ENCODE peak calls at places on chromosomes 5 and 9, in seven cellular contexts. K, E, D, P, F, A and N are unnamed samples.

GRCh38 chr5:98772415-98773213 is 849 bp upstream of the RGMB start:
- DNase-seq in K (peak; percentile 55), E (peak; percentile 73), D (peak; percentile 68), P (no peak), F (peak; percentile 85), A (peak; percentile 56), N (peak; percentile 84)

GRCh38 chr9:116549061-116549664 is 137.9 kb upstream of the TRIM32 start:
- DNase-seq in K (peak; percentile 28), E (no peak), D (peak; percentile 78), P (no peak), F (peak; percentile 97), A (peak; percentile 99), N (peak; percentile 44)

GRCh38 chr5:31408814-31409213 is 123.1 kb downstream of the DROSHA start:
- DNase-seq in K (peak; percentile 96), E (no peak), D (no peak), P (no peak), F (peak; percentile 77), A (peak; percentile 72), N (no peak)

GRCh38 chr5:14174235-14174636 is 31.1 kb downstream of the TRIO start:
- DNase-seq in K (no peak), E (peak; percentile 51), D (no peak), P (no peak), F (no peak), A (no peak), N (no peak)

GRCh38 chr5:35134278-35135030 is 86.7 kb upstream of the AGXT2 start:
- DNase-seq in K (no peak), E (no peak), D (no peak), P (no peak), F (no peak), A (peak; percentile 70), N (no peak)

GRCh38 chr5:54178991-54179390 is 131.4 kb downstream of the ARL15 start:
- DNase-seq in K (no peak), E (no peak), D (no peak), P (no peak), F (no peak), A (no peak), N (no peak)

GRCh38 chr5:66134407-66134843 is 9.7 kb upstream of the SREK1 start:
- DNase-seq in K (no peak), E (no peak), D (no peak), P (no peak), F (peak; percentile 46), A (no peak), N (no peak)

GRCh38 chr9:81370096-81370495 is 319.3 kb downstream of the TLE1 start:
- DNase-seq in K (no peak), E (no peak), D (no peak), P (no peak), F (no peak), A (no peak), N (no peak)

GRCh38 chr5:1564182-1564748 is 40.5 kb upstream of the LPCAT1 start:
- DNase-seq in K (peak; percentile 26), E (peak; percentile 69), D (peak; percentile 35), P (no peak), F (peak; percentile 56), A (peak; percentile 83), N (no peak)

GRCh38 chr5:170603578-170604565 is 100.1 kb downstream of the KCNIP1 start:
- DNase-seq in K (no peak), E (peak; percentile 94), D (peak; percentile 34), P (peak; percentile 4), F (peak; percentile 57), A (peak; percentile 55), N (no peak)

GRCh38 chr9:89593776-89594427 is 10.9 kb upstream of the GADD45G start:
- DNase-seq in K (no peak), E (peak; percentile 88), D (peak; percentile 36), P (peak; percentile 50), F (peak; percentile 48), A (peak; percentile 61), N (peak; percentile 69)

GRCh38 chr5:63456279-63456678 is 506.0 kb downstream of the HTR1A start:
- DNase-seq in K (no peak), E (no peak), D (no peak), P (no peak), F (peak; percentile 8), A (no peak), N (no peak)

GRCh38 chr5:14914603-14915277 is 43.2 kb upstream of the ANKH start:
- DNase-seq in K (no peak), E (no peak), D (no peak), P (no peak), F (no peak), A (peak; percentile 92), N (no peak)

GRCh38 chr5:16894236-16895057 is 41.6 kb downstream of the MYO10 start:
- DNase-seq in K (peak; percentile 56), E (peak; percentile 47), D (no peak), P (no peak), F (peak; percentile 55), A (peak; percentile 78), N (peak; percentile 60)

GRCh38 chr5:13708432-13708831 is 236.1 kb downstream of the DNAH5 start:
- DNase-seq in K (no peak), E (no peak), D (no peak), P (no peak), F (no peak), A (peak; percentile 29), N (no peak)

GRCh38 chr9:124202447-124202971 is 55.2 kb upstream of the NEK6 start:
- DNase-seq in K (no peak), E (no peak), D (peak; percentile 51), P (peak; percentile 12), F (peak; percentile 43), A (no peak), N (peak; percentile 19)

GRCh38 chr9:110615526-110615925 is 36.0 kb upstream of the SVEP1 start:
- DNase-seq in K (no peak), E (no peak), D (no peak), P (no peak), F (peak; percentile 51), A (peak; percentile 87), N (no peak)

GRCh38 chr5:160054831-160055230 is 45.9 kb downstream of the TTC1 start:
- DNase-seq in K (no peak), E (no peak), D (no peak), P (no peak), F (no peak), A (peak; percentile 67), N (no peak)

GRCh38 chr9:135149876-135150275 is 62.4 kb downstream of the OLFM1 start:
- DNase-seq in K (no peak), E (no peak), D (no peak), P (no peak), F (no peak), A (no peak), N (no peak)
- H3K27me3 ChIP-seq in K (peaks cover 7% of the 10 kb centered on the region), E (no peaks in the 10 kb centered on the region), D (peaks cover 84% of the 10 kb centered on the region), P (no peaks in the 10 kb centered on the region), F (no peaks in the 10 kb centered on the region), A (peaks cover 20% of the 10 kb centered on the region), N (peaks cover 8% of the 10 kb centered on the region)

GRCh38 chr5:174401793-174402192 is 322.6 kb upstream of the MSX2 start:
- DNase-seq in K (no peak), E (no peak), D (no peak), P (no peak), F (no peak), A (no peak), N (no peak)

GRCh38 chr5:174409971-174410370 is 314.4 kb upstream of the MSX2 start:
- DNase-seq in K (no peak), E (no peak), D (no peak), P (no peak), F (no peak), A (no peak), N (no peak)

GRCh38 chr5:174402224-174402812 is 322.1 kb upstream of the MSX2 start:
- DNase-seq in K (no peak), E (no peak), D (no peak), P (no peak), F (no peak), A (no peak), N (no peak)

GRCh38 chr5:174409070-174409469 is 315.3 kb upstream of the MSX2 start:
- DNase-seq in K (no peak), E (no peak), D (no peak), P (no peak), F (no peak), A (no peak), N (no peak)

GRCh38 chr5:174404848-174405247 is 319.5 kb upstream of the MSX2 start:
- DNase-seq in K (no peak), E (no peak), D (no peak), P (no peak), F (no peak), A (no peak), N (no peak)
- H3K27me3 ChIP-seq in K (no peaks in the 10 kb centered on the region), E (no peaks in the 10 kb centered on the region), D (peaks cover 35% of the 10 kb centered on the region), P (no peaks in the 10 kb centered on the region), F (no peaks in the 10 kb centered on the region), A (peaks cover 16% of the 10 kb centered on the region), N (no peaks in the 10 kb centered on the region)

DNA sequence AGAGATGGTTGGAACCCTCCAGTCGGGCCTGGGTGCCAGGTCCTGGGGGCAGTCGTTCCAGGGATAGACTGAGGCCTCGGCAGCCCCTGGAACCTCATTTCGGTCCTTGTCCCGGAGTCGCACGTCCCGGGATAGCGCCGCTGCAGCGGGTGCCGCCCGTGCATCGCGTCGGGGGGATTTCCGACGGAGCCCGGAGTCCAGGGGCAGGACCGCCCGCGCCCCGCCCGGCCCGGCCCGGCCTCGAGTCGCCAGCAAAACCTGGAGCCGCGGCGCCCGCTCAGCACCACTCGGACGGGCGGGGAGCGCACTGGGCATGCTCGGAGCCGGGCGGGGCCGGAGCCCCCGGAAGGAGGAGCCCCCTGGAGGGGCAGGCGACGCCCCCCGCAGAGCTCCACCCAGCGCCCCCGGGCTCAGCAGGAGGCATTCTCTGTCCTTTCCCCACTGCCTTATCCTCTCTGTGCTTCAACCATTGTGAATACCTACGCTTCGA is 1.6 kb upstream of the PTPN3 start:
- DNase-seq in K (no peak), E (peak; percentile 90), D (peak; percentile 61), P (no peak), F (peak; percentile 63), A (peak; percentile 53), N (peak; percentile 90)
- H3K27me3 ChIP-seq in K (peaks cover 5% of the 10 kb centered on the region), E (peaks cover 56% of the 10 kb centered on the region), D (peaks cover 59% of the 10 kb centered on the region), P (no peaks in the 10 kb centered on the region), F (peaks cover 82% of the 10 kb centered on the region), A (peaks cover 76% of the 10 kb centered on the region), N (no peaks in the 10 kb centered on the region)

GRCh38 chr9:93190656-93191353 is 6.9 kb downstream of the WNK2 start:
- DNase-seq in K (no peak), E (no peak), D (no peak), P (no peak), F (no peak), A (no peak), N (no peak)
- H3K27me3 ChIP-seq in K (peaks cover 37% of the 10 kb centered on the region), E (no peaks in the 10 kb centered on the region), D (peaks cover 11% of the 10 kb centered on the region), P (no peaks in the 10 kb centered on the region), F (no peaks in the 10 kb centered on the region), A (no peaks in the 10 kb centered on the region), N (no peaks in the 10 kb centered on the region)

GRCh38 chr5:93576015-93576414 is 5.0 kb downstream of the NR2F1-AS1 start:
- DNase-seq in K (no peak), E (peak; percentile 4), D (no peak), P (no peak), F (no peak), A (no peak), N (no peak)
- H3K27me3 ChIP-seq in K (peaks cover 80% of the 10 kb centered on the region), E (peaks cover 100% of the 10 kb centered on the region), D (peaks cover 100% of the 10 kb centered on the region), P (peaks cover 13% of the 10 kb centered on the region), F (peaks cover 100% of the 10 kb centered on the region), A (no peaks in the 10 kb centered on the region), N (no peaks in the 10 kb centered on the region)

DNA sequence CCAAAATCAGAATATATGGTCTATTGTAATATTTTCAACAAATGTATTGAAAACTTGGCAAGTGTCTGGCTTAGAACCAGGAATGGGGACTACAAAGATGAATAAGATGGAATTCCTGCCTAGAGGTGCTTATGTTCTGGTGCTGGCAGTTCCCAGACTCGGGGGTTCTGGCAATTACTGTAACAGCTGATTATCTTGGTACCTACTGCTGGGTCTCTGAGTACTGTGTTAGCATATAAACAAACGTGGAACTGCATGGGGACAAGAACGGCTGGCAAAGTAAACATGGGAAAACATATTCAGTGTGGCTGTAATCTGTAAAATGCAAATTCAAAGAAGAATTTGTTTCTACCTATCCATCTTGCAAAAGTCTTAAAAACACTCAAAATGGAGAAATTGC is 89.9 kb downstream of the SLC24A2 start:
- DNase-seq in K (no peak), E (no peak), D (no peak), P (no peak), F (no peak), A (no peak), N (no peak)
- H3K27me3 ChIP-seq in K (no peaks in the 10 kb centered on the region), E (no peaks in the 10 kb centered on the region), D (no peaks in the 10 kb centered on the region), P (no peaks in the 10 kb centered on the region), F (no peaks in the 10 kb centered on the region), A (no peaks in the 10 kb centered on the region), N (no peaks in the 10 kb centered on the region)